ENCODE peak calls at places on chromosomes 4 and X, in ten cellular contexts. H is heart left ventricle, T is ovary, L is K562, U is A549, Z is endothelial cell of umbilical vein, P is sigmoid colon, W is uterus, I is stomach, J is HCT116. A is an unnamed sample.
A peak's percentile ranks its signal among the peaks of the same experiment; 100 is the strongest.

GRCh38 chr4:57043304-57044251 is 64.9 kb downstream of the POLR2B start:
- DNase-seq in H (peak; percentile 51), T (no peak), L (no peak), U (no peak), Z (peak; percentile 82), P (no peak), W (peak; percentile 41), I (no peak), J (no peak), A (no peak)

GRCh38 chr4:164847967-164848649 is 28.9 kb upstream of the APELA start:
- DNase-seq in H (no peak), T (no peak), L (no peak), U (no peak), Z (no peak), P (no peak), W (no peak), I (no peak), J (no peak), A (no peak)

GRCh38 chr4:128378668-128379067 is 91.1 kb upstream of the PGRMC2 start:
- DNase-seq in H (no peak), T (no peak), L (no peak), U (no peak), Z (no peak), P (no peak), W (no peak), I (no peak), J (no peak), A (no peak)

GRCh38 chrX:123432362-123433150 is 248.5 kb downstream of the GRIA3 start:
- DNase-seq in H (no peak), T (no peak), L (no peak), U (no peak), Z (no peak), P (no peak), W (no peak), I (peak; percentile 44), J (no peak), A (peak; percentile 4)

GRCh38 chrX:53445977-53446376 is 11.8 kb upstream of the HSD17B10 start:
- DNase-seq in H (peak; percentile 43), T (no peak), L (peak; percentile 68), U (peak; percentile 53), Z (peak; percentile 30), P (no peak), W (no peak), I (peak; percentile 44), J (no peak), A (no peak)

GRCh38 chr4:139633661-139634060 is 32.0 kb upstream of the MGST2 start:
- DNase-seq in H (peak; percentile 57), T (peak; percentile 20), L (peak; percentile 36), U (peak; percentile 42), Z (peak; percentile 29), P (no peak), W (peak; percentile 51), I (peak; percentile 41), J (no peak), A (peak; percentile 27)

GRCh38 chr4:74038161-74039064 is at the start of gene CXCL3:
- DNase-seq in H (peak; percentile 85), T (peak; percentile 26), L (peak; percentile 88), U (peak; percentile 72), Z (peak; percentile 67), P (peak; percentile 79), W (peak; percentile 34), I (peak; percentile 81), J (no peak), A (peak; percentile 48)

GRCh38 chrX:40245411-40246140 is 147.8 kb upstream of the BCOR start:
- DNase-seq in H (peak; percentile 41), T (peak; percentile 63), L (no peak), U (no peak), Z (peak; percentile 64), P (no peak), W (peak; percentile 22), I (no peak), J (no peak), A (no peak)

GRCh38 chrX:38175140-38175539 is 45.5 kb downstream of the SRPX start:
- DNase-seq in H (no peak), T (no peak), L (peak; percentile 51), U (peak; percentile 64), Z (peak; percentile 7), P (no peak), W (no peak), I (peak; percentile 31), J (peak; percentile 24), A (peak; percentile 6)

GRCh38 chr4:110196871-110197420 is 1.5 kb downstream of the ELOVL6 start:
- DNase-seq in H (peak; percentile 58), T (peak; percentile 37), L (peak; percentile 55), U (peak; percentile 39), Z (peak; percentile 55), P (peak; percentile 73), W (peak; percentile 40), I (peak; percentile 50), J (no peak), A (peak; percentile 26)

GRCh38 chr4:110193822-110194761 is 4.3 kb downstream of the ELOVL6 start:
- DNase-seq in H (peak; percentile 61), T (peak; percentile 38), L (peak; percentile 96), U (peak; percentile 93), Z (peak; percentile 95), P (peak; percentile 83), W (peak; percentile 89), I (peak; percentile 81), J (peak; percentile 88), A (peak; percentile 77)

GRCh38 chr4:110197421-110198398 is 705 bp downstream of the ELOVL6 start:
- DNase-seq in H (no peak), T (peak; percentile 37), L (peak; percentile 66), U (peak; percentile 22), Z (peak; percentile 59), P (peak; percentile 70), W (peak; percentile 31), I (no peak), J (no peak), A (peak; percentile 6)

GRCh38 chr4:110195561-110196205 is 2.7 kb downstream of the ELOVL6 start:
- DNase-seq in H (no peak), T (no peak), L (peak; percentile 40), U (no peak), Z (peak; percentile 3), P (no peak), W (no peak), I (no peak), J (no peak), A (no peak)

DNA sequence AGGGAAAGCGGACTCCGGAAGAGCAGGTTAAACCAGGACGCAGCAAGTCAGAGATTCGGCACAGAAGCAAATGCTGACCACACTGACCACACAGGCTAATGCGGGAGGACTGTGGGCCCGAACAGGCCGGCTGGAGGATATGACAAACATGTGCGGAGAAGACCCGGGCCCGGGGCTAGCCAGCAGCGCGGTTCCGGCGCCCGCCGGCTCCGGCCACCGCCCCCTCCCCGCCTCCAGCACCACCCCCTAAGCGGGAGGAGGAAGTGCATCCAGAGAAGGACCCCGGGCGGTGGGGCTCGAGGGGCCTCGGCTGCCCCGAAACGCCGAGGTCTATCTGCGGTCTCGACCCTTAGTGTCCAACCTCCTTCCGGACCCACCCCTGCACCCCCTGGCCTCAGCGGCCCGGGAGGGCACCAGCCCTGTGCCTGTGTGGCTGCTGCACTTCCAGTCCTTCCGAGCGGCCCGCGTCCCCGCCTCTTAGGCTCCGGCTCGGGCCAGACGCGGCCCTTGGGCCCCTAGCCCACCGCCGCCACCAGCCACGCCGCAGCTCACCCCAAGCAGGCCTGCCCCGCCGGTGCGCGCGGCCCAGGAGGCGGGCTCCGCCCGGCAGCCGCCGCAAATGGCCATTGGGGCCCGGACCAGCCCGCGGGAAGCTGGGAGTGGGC is 2.1 kb downstream of the ELOVL6 start:
- DNase-seq in H (peak; percentile 43), T (peak; percentile 55), L (peak; percentile 82), U (peak; percentile 45), Z (peak; percentile 55), P (peak; percentile 66), W (peak; percentile 23), I (peak; percentile 45), J (no peak), A (peak; percentile 46)
- TF ChIP-seq POLR2A in H (peak; percentile 22), T (no peak), L (peak; percentile 85), U (peak; percentile 39), Z (peak; percentile 20), P (no peak), W (peak; percentile 29), I (no peak), J (peak; percentile 13), A (no peak)

GRCh38 chr4:40253906-40254305 is 57.1 kb downstream of the RHOH start:
- DNase-seq in H (no peak), T (no peak), L (no peak), U (no peak), Z (no peak), P (no peak), W (no peak), I (no peak), J (no peak), A (no peak)
- TF ChIP-seq POLR2A in H (no peak), T (no peak), L (no peak), U (no peak), Z (no peak), P (no peak), W (no peak), I (no peak), J (no peak), A (no peak)

GRCh38 chrX:153687121-153688039 is at the start of gene SLC6A8:
- DNase-seq in H (peak; percentile 82), T (peak; percentile 65), L (peak; percentile 85), U (peak; percentile 67), Z (peak; percentile 27), P (peak; percentile 91), W (peak; percentile 78), I (peak; percentile 74), J (peak; percentile 27), A (peak; percentile 65)
- TF ChIP-seq POLR2A in H (no peak), T (no peak), L (no peak), U (peak; percentile 66), Z (peak; percentile 40), P (no peak), W (peak; percentile 57), I (no peak), J (no peak), A (peak; percentile 44)

GRCh38 chr4:70838972-70839536 is 636 bp downstream of the GRSF1 start:
- DNase-seq in H (peak; percentile 79), T (peak; percentile 45), L (peak; percentile 73), U (peak; percentile 42), Z (peak; percentile 75), P (peak; percentile 83), W (peak; percentile 48), I (peak; percentile 67), J (no peak), A (peak; percentile 47)
- TF ChIP-seq POLR2A in H (no peak), T (no peak), L (no peak), U (no peak), Z (no peak), P (no peak), W (no peak), I (no peak), J (no peak), A (peak; percentile 5)